ENCODE peak calls at places on chromosomes 13 and 19, in four cellular contexts. One of them, this sample, is unnamed.

GRCh38 chr13:62643007-62643483 is 1227.4 kb upstream of the PCDH20 start:
- DNase-seq in SK-N-SH: no peak
- DNase-seq in tibial nerve: no peak
- DNase-seq in PC-9: peak; percentile 22
- DNase-seq in this sample: peak; percentile 21

GRCh38 chr19:20660473-20660872 is 898 bp downstream of the ZNF626 start:
- DNase-seq in PC-9: no peak
- DNase-seq in SK-N-SH: peak; percentile 15
- DNase-seq in tibial nerve: no peak
- DNase-seq in this sample: peak; percentile 2

GRCh38 chr19:9828551-9829063 is 889 bp downstream of the UBL5 start:
- DNase-seq in PC-9: no peak
- DNase-seq in SK-N-SH: no peak
- DNase-seq in tibial nerve: no peak
- DNase-seq in this sample: no peak

GRCh38 chr19:57632987-57633831 is at the start of gene ZNF211:
- DNase-seq in PC-9: peak; percentile 90
- DNase-seq in SK-N-SH: peak; percentile 96
- DNase-seq in tibial nerve: peak; percentile 84
- DNase-seq in this sample: peak; percentile 95

GRCh38 chr13:65504213-65504612 is 1725.9 kb downstream of the PCDH9 start:
- DNase-seq in tibial nerve: no peak
- DNase-seq in PC-9: no peak
- DNase-seq in SK-N-SH: no peak
- DNase-seq in this sample: no peak

GRCh38 chr13:24251525-24251924 is 57.9 kb upstream of the C1QTNF9 start:
- DNase-seq in PC-9: no peak
- DNase-seq in SK-N-SH: no peak
- DNase-seq in tibial nerve: no peak
- DNase-seq in this sample: no peak

GRCh38 chr13:60933638-60934037 is 482.0 kb downstream of the PCDH20 start:
- DNase-seq in tibial nerve: no peak
- DNase-seq in PC-9: no peak
- DNase-seq in SK-N-SH: no peak
- DNase-seq in this sample: no peak

GRCh38 chr19:31125071-31125470 is 224.2 kb downstream of the TSHZ3 start:
- DNase-seq in tibial nerve: no peak
- DNase-seq in PC-9: no peak
- DNase-seq in SK-N-SH: no peak
- DNase-seq in this sample: no peak

GRCh38 chr19:30255783-30256509 is 116.2 kb upstream of the ZNF536 start:
- DNase-seq in tibial nerve: no peak
- DNase-seq in PC-9: no peak
- DNase-seq in SK-N-SH: peak; percentile 72
- DNase-seq in this sample: no peak

GRCh38 chr19:7366701-7367420 is 18.1 kb downstream of the ARHGEF18 start:
- DNase-seq in SK-N-SH: no peak
- DNase-seq in tibial nerve: no peak
- DNase-seq in PC-9: no peak
- DNase-seq in this sample: peak; percentile 54

GRCh38 chr19:47608074-47608907 is 643 bp upstream of the BICRA start:
- DNase-seq in PC-9: peak; percentile 98
- DNase-seq in SK-N-SH: peak; percentile 99
- DNase-seq in tibial nerve: peak; percentile 91
- DNase-seq in this sample: peak; percentile 83
- TF ChIP-seq CTCF in PC-9: peak; percentile 21
- TF ChIP-seq CTCF in SK-N-SH: no peak
- TF ChIP-seq CTCF in tibial nerve: peak; percentile 46
- TF ChIP-seq CTCF in this sample: peak; percentile 60

GRCh38 chr19:14398563-14398962 is 17.3 kb downstream of the ADGRE5 start:
- DNase-seq in PC-9: no peak
- DNase-seq in SK-N-SH: no peak
- DNase-seq in tibial nerve: no peak
- DNase-seq in this sample: no peak
- H3K27ac ChIP-seq in PC-9: no peak overlapping the region
- H3K27ac ChIP-seq in SK-N-SH: no peak overlapping the region
- H3K27ac ChIP-seq in tibial nerve: no peak overlapping the region
- H3K27ac ChIP-seq in this sample: no peak overlapping the region

GRCh38 chr19:40803170-40803856 is 4.3 kb downstream of the EGLN2 start:
- DNase-seq in SK-N-SH: no peak
- DNase-seq in tibial nerve: no peak
- DNase-seq in PC-9: no peak
- DNase-seq in this sample: no peak

GRCh38 chr19:40806385-40807146 is 7.6 kb downstream of the EGLN2 start:
- DNase-seq in PC-9: no peak
- DNase-seq in tibial nerve: peak; percentile 71
- DNase-seq in SK-N-SH: peak; percentile 97
- DNase-seq in this sample: peak; percentile 97

GRCh38 chr19:40803857-40804782 is 5.1 kb downstream of the EGLN2 start:
- DNase-seq in tibial nerve: no peak
- DNase-seq in SK-N-SH: no peak
- DNase-seq in PC-9: peak; percentile 45
- DNase-seq in this sample: no peak

GRCh38 chr19:40805258-40805868 is 6.4 kb downstream of the EGLN2 start:
- DNase-seq in SK-N-SH: no peak
- DNase-seq in tibial nerve: no peak
- DNase-seq in PC-9: no peak
- DNase-seq in this sample: no peak

DNA sequence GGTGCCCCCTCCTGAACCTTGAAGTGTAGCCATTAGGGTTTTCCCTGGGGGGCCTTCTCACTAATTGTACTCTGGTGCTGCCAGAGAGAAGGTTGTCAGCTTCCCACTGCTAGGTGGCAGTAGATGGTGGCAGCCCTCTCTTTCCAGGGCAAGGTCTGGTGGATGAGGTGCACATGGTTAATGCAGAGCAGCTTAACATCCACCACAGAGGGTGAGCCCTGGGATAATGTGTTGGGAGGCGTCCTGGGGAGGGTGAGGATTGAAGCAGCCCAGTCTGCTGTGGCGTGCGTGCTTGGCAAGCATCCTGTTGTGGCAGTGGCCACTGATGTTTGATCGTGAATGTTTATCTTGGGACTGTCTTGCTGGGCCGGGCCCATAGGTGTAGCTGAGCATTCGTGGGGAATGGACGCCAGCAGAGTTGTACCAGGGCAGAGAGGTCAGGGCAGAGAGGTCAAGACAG is 5.8 kb downstream of the EGLN2 start:
- DNase-seq in tibial nerve: no peak
- DNase-seq in SK-N-SH: no peak
- DNase-seq in PC-9: no peak
- DNase-seq in this sample: no peak
- TF ChIP-seq CTCF in tibial nerve: no peak
- TF ChIP-seq CTCF in SK-N-SH: peak; percentile 11
- TF ChIP-seq CTCF in PC-9: no peak
- TF ChIP-seq CTCF in this sample: peak; percentile 29

DNA sequence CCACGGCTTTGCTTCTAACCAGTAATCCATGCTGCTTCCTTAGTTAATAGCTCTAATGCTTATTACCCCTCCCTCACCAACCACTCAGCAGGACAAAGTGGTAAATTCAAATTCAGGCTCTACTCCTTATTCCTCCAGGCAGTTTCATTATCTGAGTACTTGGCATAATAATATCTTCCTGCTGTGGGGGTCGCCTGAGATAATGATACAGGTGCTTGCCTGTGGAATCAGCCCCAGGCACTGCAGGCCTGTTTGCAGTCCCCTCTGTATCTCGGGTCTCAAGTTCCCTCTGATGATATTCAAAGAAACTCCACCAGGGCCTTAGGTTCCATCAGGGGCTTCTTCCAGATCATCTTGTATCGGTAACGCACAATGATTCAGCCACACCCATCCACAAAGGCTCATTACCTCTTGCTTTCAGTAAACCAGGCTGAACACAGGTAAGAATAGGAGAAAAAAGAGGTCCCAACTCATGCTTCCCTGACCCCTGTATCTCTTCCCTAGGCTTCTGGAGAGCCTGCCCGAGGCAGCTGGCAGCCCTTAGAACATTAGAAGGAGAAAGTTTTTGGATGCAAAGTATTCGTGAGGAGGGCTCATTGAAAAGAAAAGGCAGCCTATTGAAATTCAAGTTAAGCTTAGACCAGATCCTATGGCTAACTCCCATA is 14.3 kb upstream of the FOXO1 start:
- DNase-seq in PC-9: no peak
- DNase-seq in tibial nerve: no peak
- DNase-seq in SK-N-SH: no peak
- DNase-seq in this sample: no peak
- H3K27ac ChIP-seq in PC-9: no peak overlapping the region
- H3K27ac ChIP-seq in tibial nerve: no peak overlapping the region
- H3K27ac ChIP-seq in SK-N-SH: no peak overlapping the region
- H3K27ac ChIP-seq in this sample: no peak overlapping the region

DNA sequence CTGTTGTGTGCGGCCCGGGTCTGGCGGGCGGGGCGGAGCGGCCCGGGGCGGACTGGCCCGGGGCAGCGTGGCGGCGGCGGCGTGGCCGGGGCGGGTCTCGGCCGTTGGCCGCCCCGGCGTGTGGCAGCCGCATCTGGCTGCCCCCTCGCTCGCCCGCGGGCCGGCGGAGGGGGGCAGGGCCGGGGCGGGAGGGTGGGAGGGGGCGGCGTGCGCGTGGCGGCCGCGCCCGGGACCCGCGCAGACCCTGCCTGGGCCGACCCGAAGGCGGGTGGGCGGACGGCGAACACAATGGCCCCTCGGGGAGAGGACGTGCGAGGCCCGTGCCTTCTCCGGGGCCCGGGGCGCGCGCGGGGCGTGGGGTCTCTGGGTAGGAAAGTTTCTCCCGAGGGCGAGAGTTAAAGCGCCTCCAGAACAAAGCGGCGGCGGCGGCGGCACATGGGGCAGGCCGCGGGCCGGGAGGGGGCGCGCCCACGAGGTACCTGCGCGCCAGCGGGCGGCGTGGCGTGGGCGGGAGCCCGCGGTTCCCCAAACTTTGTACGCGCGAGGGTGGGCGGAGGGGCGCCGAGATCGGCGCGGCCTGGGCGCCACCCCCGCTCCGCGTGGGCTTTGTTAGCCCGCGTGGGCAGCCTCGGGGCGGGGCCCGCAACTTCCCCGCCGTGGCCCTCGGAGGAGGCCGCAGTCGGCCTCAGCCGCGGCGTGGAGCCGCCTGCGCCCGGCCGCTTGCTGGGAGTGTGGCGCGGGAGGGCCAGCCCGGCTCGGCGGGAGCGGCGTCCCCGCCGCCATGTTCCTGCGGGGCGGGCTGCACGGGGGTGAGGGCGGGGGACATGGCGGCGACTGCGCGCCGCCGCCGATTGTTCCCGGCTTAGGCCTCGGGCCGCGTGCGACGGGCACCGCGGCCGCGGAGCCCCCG is 764 bp downstream of the MIR17HG start:
- DNase-seq in tibial nerve: peak; percentile 20
- DNase-seq in PC-9: peak; percentile 25
- DNase-seq in SK-N-SH: no peak
- DNase-seq in this sample: no peak
- TF ChIP-seq CTCF in tibial nerve: no peak
- TF ChIP-seq CTCF in PC-9: no peak
- TF ChIP-seq CTCF in SK-N-SH: peak; percentile 33
- TF ChIP-seq CTCF in this sample: no peak

GRCh38 chr13:82480415-82480814 is 1401.9 kb downstream of the SLITRK1 start:
- DNase-seq in SK-N-SH: no peak
- DNase-seq in PC-9: no peak
- DNase-seq in tibial nerve: no peak
- DNase-seq in this sample: no peak
- H3K27ac ChIP-seq in SK-N-SH: no peak overlapping the region
- H3K27ac ChIP-seq in PC-9: no peak overlapping the region
- H3K27ac ChIP-seq in tibial nerve: no peak overlapping the region
- H3K27ac ChIP-seq in this sample: no peak overlapping the region